ENCODE peak calls at places on chromosomes 7 and 10, in six cellular contexts. O is body of pancreas, F is sigmoid colon, D is uterus, M is right lobe of liver, P is testis. Z is an unnamed sample.

GRCh38 chr7:988426-988911 is 5.5 kb downstream of the CYP2W1 start:
- DNase-seq in O (peak), F (no peak), D (no peak), M (no peak), P (peak), Z (no peak)

GRCh38 chr10:5627486-5628044 is 38.8 kb downstream of the ASB13 start:
- DNase-seq in O (peak), F (no peak), D (no peak), M (no peak), P (no peak), Z (no peak)

GRCh38 chr10:5840314-5841307 is 27.4 kb upstream of the GDI2 start:
- DNase-seq in O (peak), F (no peak), D (no peak), M (no peak), P (peak), Z (no peak)

GRCh38 chr10:79981673-79982485 is 33.0 kb upstream of the SFTPD start:
- DNase-seq in O (peak), F (peak), D (peak), M (peak), P (peak), Z (no peak)

GRCh38 chr7:82443044-82443800 is at the start of gene CACNA2D1:
- DNase-seq in O (peak), F (peak), D (no peak), M (no peak), P (peak), Z (no peak)

GRCh38 chr10:122469848-122470247 is 8.5 kb downstream of the HTRA1 start:
- DNase-seq in O (no peak), F (no peak), D (no peak), M (no peak), P (no peak), Z (no peak)

GRCh38 chr7:66304536-66304935 is 99.4 kb downstream of the TPST1 start:
- DNase-seq in O (no peak), F (no peak), D (no peak), M (no peak), P (no peak), Z (no peak)

GRCh38 chr7:30911561-30911969 is at the start of gene AQP1:
- DNase-seq in O (peak), F (peak), D (peak), M (peak), P (no peak), Z (peak)

GRCh38 chr7:131893627-131894345 is 337.4 kb upstream of the PODXL start:
- DNase-seq in O (no peak), F (no peak), D (no peak), M (no peak), P (no peak), Z (no peak)

GRCh38 chr10:77869626-77870420 is 56.7 kb downstream of the DLG5 start:
- DNase-seq in O (no peak), F (no peak), D (no peak), M (no peak), P (no peak), Z (no peak)

GRCh38 chr10:30002438-30003266 is 56.7 kb downstream of the JCAD start:
- DNase-seq in O (peak), F (peak), D (peak), M (peak), P (peak), Z (peak)

GRCh38 chr10:69650589-69651261 is 20.7 kb downstream of the FAM241B start:
- DNase-seq in O (no peak), F (no peak), D (no peak), M (no peak), P (no peak), Z (no peak)

GRCh38 chr7:111867348-111867931 is 305.1 kb upstream of the IMMP2L start:
- DNase-seq in O (no peak), F (no peak), D (no peak), M (no peak), P (no peak), Z (no peak)

GRCh38 chr7:151248191-151249033 is at the start of gene SMARCD3:
- DNase-seq in O (peak), F (peak), D (peak), M (peak), P (peak), Z (peak)

GRCh38 chr10:76115471-76116155 is 684.2 kb downstream of the LRMDA start:
- DNase-seq in O (no peak), F (no peak), D (no peak), M (no peak), P (no peak), Z (no peak)

GRCh38 chr7:8068892-8069686 is 100.5 kb downstream of the GLCCI1 start:
- DNase-seq in O (no peak), F (no peak), D (no peak), M (no peak), P (no peak), Z (no peak)

GRCh38 chr7:37920619-37921339 is at the start of gene EPDR1:
- DNase-seq in O (peak), F (peak), D (peak), M (peak), P (peak), Z (peak)

GRCh38 chr10:43383204-43383971 is 12.0 kb downstream of the FXYD4 start:
- DNase-seq in O (no peak), F (peak), D (no peak), M (no peak), P (no peak), Z (no peak)

GRCh38 chr7:44112231-44112996 is 8.3 kb downstream of the AEBP1 start:
- DNase-seq in O (peak), F (peak), D (no peak), M (no peak), P (no peak), Z (no peak)

GRCh38 chr7:44111759-44112158 is 7.6 kb downstream of the AEBP1 start:
- DNase-seq in O (no peak), F (no peak), D (no peak), M (no peak), P (no peak), Z (no peak)

GRCh38 chr7:44114586-44115310 is 8.6 kb downstream of the POLD2 start:
- DNase-seq in O (peak), F (no peak), D (no peak), M (no peak), P (peak), Z (no peak)

GRCh38 chr7:44112997-44113763 is 9.0 kb downstream of the AEBP1 start:
- DNase-seq in O (no peak), F (no peak), D (no peak), M (no peak), P (no peak), Z (no peak)

DNA sequence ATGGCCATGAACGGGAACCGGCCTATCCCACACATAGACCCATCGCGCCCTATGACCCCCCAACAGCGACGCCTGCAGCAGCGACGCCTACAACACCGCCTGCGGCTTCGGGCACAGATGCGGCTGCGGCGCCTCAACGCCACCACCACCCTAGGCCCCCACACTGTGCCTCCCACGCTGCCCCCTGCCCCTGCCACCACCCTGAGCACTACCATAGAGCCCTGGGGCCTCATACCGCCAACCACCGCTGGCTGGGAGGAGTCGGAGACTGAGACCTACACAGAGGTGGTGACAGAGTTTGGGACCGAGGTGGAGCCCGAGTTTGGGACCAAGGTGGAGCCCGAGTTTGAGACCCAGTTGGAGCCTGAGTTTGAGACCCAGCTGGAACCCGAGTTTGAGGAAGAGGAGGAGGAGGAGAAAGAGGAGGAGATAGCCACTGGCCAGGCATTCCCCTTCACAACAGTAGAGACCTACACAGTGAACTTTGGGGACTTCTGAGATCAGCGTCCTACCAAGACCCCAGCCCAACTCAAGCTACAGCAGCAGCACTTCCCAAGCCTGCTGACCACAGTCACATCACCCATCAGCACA is 9.5 kb downstream of the POLD2 start:
- DNase-seq in O (no peak), F (no peak), D (no peak), M (no peak), P (no peak), Z (no peak)
- TF ChIP-seq POLR2A in O (no peak), F (no peak), D (no peak), M (no peak), P (no peak), Z (no peak)

GRCh38 chr7:43586251-43586900 is 3.5 kb downstream of the STK17A start:
- DNase-seq in O (no peak), F (no peak), D (no peak), M (no peak), P (no peak), Z (no peak)

GRCh38 chr7:43584200-43584586 is 1.3 kb downstream of the STK17A start:
- DNase-seq in O (peak), F (no peak), D (peak), M (peak), P (no peak), Z (peak)

GRCh38 chr7:43585521-43585920 is 2.6 kb downstream of the STK17A start:
- DNase-seq in O (no peak), F (no peak), D (no peak), M (no peak), P (no peak), Z (peak)

GRCh38 chr7:43583424-43584199 is 704 bp downstream of the STK17A start:
- DNase-seq in O (peak), F (peak), D (peak), M (peak), P (peak), Z (peak)

GRCh38 chr7:43582503-43583423 is at the start of gene STK17A:
- DNase-seq in O (peak), F (peak), D (peak), M (peak), P (peak), Z (peak)
- TF ChIP-seq POLR2A in O (peak), F (peak), D (peak), M (peak), P (peak), Z (peak)

GRCh38 chr10:72275351-72276012 is 1.8 kb downstream of the DDIT4 start:
- DNase-seq in O (peak), F (no peak), D (no peak), M (peak), P (no peak), Z (peak)

GRCh38 chr10:72276421-72277339 is 3.0 kb downstream of the DDIT4 start:
- DNase-seq in O (peak), F (no peak), D (no peak), M (peak), P (no peak), Z (peak)

GRCh38 chr10:72274730-72275350 is 1.1 kb downstream of the DDIT4 start:
- DNase-seq in O (peak), F (peak), D (peak), M (peak), P (peak), Z (peak)

GRCh38 chr10:72277340-72277995 is 3.7 kb downstream of the DDIT4 start:
- DNase-seq in O (peak), F (no peak), D (no peak), M (no peak), P (no peak), Z (no peak)

DNA sequence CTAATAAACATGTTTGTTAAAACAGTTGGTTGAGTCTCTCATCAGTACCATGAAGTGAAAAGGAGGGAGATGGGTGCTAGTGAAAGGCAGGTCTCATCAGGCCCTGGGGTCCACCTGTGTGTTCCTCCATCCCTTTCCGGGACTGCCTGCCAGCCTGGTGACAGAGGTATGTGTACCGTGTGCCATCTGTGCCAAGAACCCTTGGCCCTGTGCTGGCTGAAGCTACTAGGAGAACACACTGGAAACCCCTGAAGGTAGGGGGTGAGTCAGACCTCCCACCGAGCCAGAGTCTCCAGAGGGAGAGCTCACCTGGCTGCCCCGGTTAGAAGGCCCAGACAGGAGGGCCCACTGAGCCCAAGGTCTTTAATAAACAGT is 2.3 kb downstream of the DDIT4 start:
- DNase-seq in O (peak), F (no peak), D (no peak), M (peak), P (no peak), Z (peak)
- TF ChIP-seq POLR2A in O (peak), F (no peak), D (no peak), M (peak), P (no peak), Z (peak)

GRCh38 chr10:103850572-103850895 is 4.8 kb downstream of the SH3PXD2A start:
- DNase-seq in O (no peak), F (peak), D (no peak), M (no peak), P (peak), Z (no peak)

GRCh38 chr10:103847909-103848468 is 7.4 kb downstream of the SH3PXD2A start:
- DNase-seq in O (no peak), F (peak), D (no peak), M (no peak), P (no peak), Z (no peak)

GRCh38 chr10:103851261-103851660 is 4.1 kb downstream of the SH3PXD2A start:
- DNase-seq in O (no peak), F (peak), D (no peak), M (no peak), P (no peak), Z (no peak)

GRCh38 chr10:103849212-103849877 is 6.0 kb downstream of the SH3PXD2A start:
- DNase-seq in O (no peak), F (peak), D (no peak), M (no peak), P (no peak), Z (no peak)

GRCh38 chr10:103849880-103850571 is 5.3 kb downstream of the SH3PXD2A start:
- DNase-seq in O (no peak), F (peak), D (no peak), M (no peak), P (no peak), Z (no peak)
- TF ChIP-seq POLR2A in O (no peak), F (no peak), D (no peak), M (no peak), P (no peak), Z (no peak)

DNA sequence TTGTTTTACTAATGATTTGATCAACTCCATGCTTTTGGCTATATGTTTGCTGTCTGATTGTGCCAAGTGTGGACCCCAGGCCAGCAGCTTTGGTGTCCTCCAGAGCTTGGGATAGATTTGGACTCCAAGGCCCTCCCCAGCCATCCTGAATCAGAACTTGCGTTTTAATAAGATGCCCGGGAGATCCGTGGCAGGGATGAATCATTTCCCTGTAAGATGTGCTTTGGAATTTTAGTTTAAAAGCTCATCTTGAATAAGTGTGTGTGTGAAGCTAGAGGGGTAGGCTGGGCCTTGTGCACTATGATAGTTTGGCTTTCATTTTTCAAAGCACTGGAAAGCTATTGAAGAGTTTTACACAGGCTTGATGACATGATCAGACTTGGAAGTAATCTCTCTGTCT is 66.2 kb upstream of the SDK1 start:
- DNase-seq in O (no peak), F (no peak), D (no peak), M (no peak), P (no peak), Z (no peak)
- TF ChIP-seq POLR2A in O (no peak), F (no peak), D (no peak), M (no peak), P (no peak), Z (no peak)

Z was measured in erythroblast.